ENCODE peak calls at places on chromosomes 5 and 9, in five cellular contexts. W, M, H, R and G are unnamed samples.

GRCh38 chr5:169735913-169736312 is 98.8 kb downstream of the DOCK2 start:
- DNase-seq in R (no peak), H (no peak), W (no peak), M (no peak), G (no peak)

GRCh38 chr5:126419102-126419501 is 4.1 kb upstream of the GRAMD2B start:
- DNase-seq in W (no peak), R (no peak), H (no peak), M (peak), G (no peak)

GRCh38 chr5:41790038-41790776 is 80.0 kb downstream of the OXCT1 start:
- DNase-seq in R (no peak), H (no peak), M (no peak), W (no peak), G (no peak)

GRCh38 chr5:74296685-74297084 is 343.8 kb downstream of the ENC1 start:
- DNase-seq in W (peak), M (no peak), H (no peak), R (no peak), G (no peak)

GRCh38 chr9:77594963-77595362 is 53.2 kb downstream of the GNA14 start:
- DNase-seq in W (no peak), M (no peak), H (no peak), R (no peak), G (no peak)

GRCh38 chr9:72464819-72465218 is 56.6 kb upstream of the TMC1 start:
- DNase-seq in W (no peak), M (no peak), H (no peak), R (no peak), G (no peak)

GRCh38 chr9:126499005-126499910 is 114.5 kb upstream of the LMX1B start:
- DNase-seq in W (no peak), R (peak), H (no peak), M (no peak), G (peak)

GRCh38 chr5:38608877-38609276 is 52.4 kb upstream of the LIFR start:
- DNase-seq in R (no peak), H (no peak), M (no peak), W (no peak), G (no peak)

GRCh38 chr9:73548201-73548600 is 396.5 kb downstream of the ANXA1 start:
- DNase-seq in R (no peak), W (no peak), M (no peak), H (no peak), G (no peak)

GRCh38 chr5:157198277-157199058 is 17.8 kb downstream of the ITK start:
- DNase-seq in H (no peak), W (no peak), M (peak), R (no peak), G (no peak)

GRCh38 chr5:172339264-172340180 is 56.0 kb upstream of the UBTD2 start:
- DNase-seq in W (peak), H (no peak), R (no peak), M (no peak), G (no peak)

GRCh38 chr5:140084466-140084865 is 29.4 kb upstream of the PURA start:
- DNase-seq in R (no peak), M (no peak), W (no peak), H (no peak), G (no peak)

GRCh38 chr9:117703538-117703937 is 665 bp upstream of the TLR4 start:
- DNase-seq in W (no peak), R (no peak), M (no peak), H (no peak), G (peak)

GRCh38 chr5:41193462-41194166 is 19.7 kb downstream of the C6 start:
- DNase-seq in W (peak), M (no peak), H (peak), R (no peak), G (peak)

GRCh38 chr9:20962487-20962886 is 69.0 kb downstream of the HACD4 start:
- DNase-seq in H (no peak), R (no peak), W (no peak), M (no peak), G (no peak)

GRCh38 chr5:78801413-78801812 is 152.8 kb upstream of the LHFPL2 start:
- DNase-seq in R (no peak), W (no peak), M (no peak), H (no peak), G (no peak)

GRCh38 chr9:108746001-108746400 is 109.8 kb downstream of the ACTL7B start:
- DNase-seq in R (no peak), H (no peak), W (no peak), M (no peak), G (no peak)

GRCh38 chr5:147037517-147038205 is 159.1 kb upstream of the PPP2R2B start:
- DNase-seq in H (no peak), W (no peak), M (no peak), R (no peak), G (peak)

GRCh38 chr9:88652876-88653275 is 117.9 kb downstream of the NXNL2 start:
- DNase-seq in H (no peak), W (no peak), M (no peak), R (no peak), G (no peak)

GRCh38 chr9:129232839-129233568 is 54.9 kb upstream of the IER5L start:
- DNase-seq in M (no peak), H (no peak), R (no peak), W (no peak), G (no peak)

GRCh38 chr5:51986733-51987132 is 603.5 kb downstream of the ISL1 start:
- DNase-seq in W (no peak), H (no peak), R (no peak), M (no peak), G (no peak)

GRCh38 chr9:137441289-137441934 is at the start of gene ENTPD8:
- DNase-seq in M (no peak), W (peak), H (no peak), R (peak), G (peak)

GRCh38 chr5:34531736-34532135 is 124.4 kb upstream of the RAI14 start:
- DNase-seq in R (no peak), H (no peak), W (no peak), M (no peak), G (peak)

GRCh38 chr9:21854594-21854993 is 52.2 kb downstream of the MTAP start:
- DNase-seq in R (no peak), M (no peak), H (no peak), W (peak), G (no peak)

GRCh38 chr5:1638658-1639400 is 115.1 kb upstream of the LPCAT1 start:
- DNase-seq in W (no peak), H (no peak), M (no peak), R (no peak), G (no peak)

GRCh38 chr9:120477534-120478001 is 102.4 kb downstream of the CDK5RAP2 start:
- DNase-seq in H (peak), W (peak), R (peak), M (no peak), G (peak)

GRCh38 chr9:135130266-135130976 is 43.0 kb downstream of the OLFM1 start:
- DNase-seq in M (no peak), R (no peak), W (peak), H (no peak), G (no peak)

GRCh38 chr9:8134629-8135028 is 335.1 kb upstream of the DMAC1 start:
- DNase-seq in H (no peak), W (no peak), R (no peak), M (no peak), G (no peak)

GRCh38 chr5:101943784-101944183 is 352.3 kb downstream of the SLCO4C1 start:
- DNase-seq in W (no peak), M (no peak), H (no peak), R (no peak), G (no peak)

GRCh38 chr9:129801504-129801903 is 1.5 kb upstream of the TOR1B start:
- DNase-seq in W (no peak), R (no peak), H (no peak), M (no peak), G (no peak)

GRCh38 chr5:96932026-96932425 is 3.9 kb upstream of the LNPEP start:
- DNase-seq in W (no peak), R (no peak), M (no peak), H (no peak), G (no peak)